ENCODE peak calls at places on chromosomes 7 and 10, in five cellular contexts. Q is GM23248; M is CD8-positive, alpha-beta T cell; T is psoas muscle; O is effector memory CD4-positive, alpha-beta T cell. X is an unnamed sample.

GRCh38 chr7:22445140-22445722 is 54.8 kb downstream of the STEAP1B start:
- DNase-seq in O (no peak), M (no peak), T (peak; percentile 89), Q (no peak), X (no peak)

GRCh38 chr7:121369462-121369861 is 26.6 kb downstream of the FAM3C start:
- DNase-seq in T (no peak), M (no peak), Q (peak; percentile 8), O (no peak), X (no peak)

GRCh38 chr7:102415685-102416225 is 17.6 kb upstream of the ORAI2 start:
- DNase-seq in Q (no peak), M (peak; percentile 50), O (peak; percentile 32), T (no peak), X (no peak)

GRCh38 chr10:43120116-43120947 is 17.9 kb upstream of the CSGALNACT2 start:
- DNase-seq in O (no peak), M (no peak), Q (no peak), T (peak; percentile 34), X (no peak)

GRCh38 chr7:6608081-6608480 is 7.3 kb upstream of the ZNF853 start:
- DNase-seq in Q (no peak), T (no peak), O (no peak), M (no peak), X (no peak)

GRCh38 chr10:22669163-22669711 is 45.1 kb downstream of the PIP4K2A start:
- DNase-seq in Q (no peak), O (no peak), M (no peak), T (no peak), X (no peak)

GRCh38 chr7:70325509-70326101 is 727.3 kb downstream of the AUTS2 start:
- DNase-seq in M (no peak), Q (peak; percentile 77), O (no peak), T (no peak), X (no peak)

GRCh38 chr10:24826022-24826421 is 102.3 kb upstream of the ARHGAP21 start:
- DNase-seq in Q (peak; percentile 84), M (no peak), T (no peak), O (no peak), X (no peak)

GRCh38 chr7:157870644-157871290 is 534.0 kb downstream of the DNAJB6 start:
- DNase-seq in M (no peak), T (no peak), Q (no peak), O (no peak), X (no peak)

GRCh38 chr10:60130130-60130579 is 223.8 kb upstream of the CCDC6 start:
- DNase-seq in O (no peak), M (no peak), T (peak; percentile 50), Q (no peak), X (no peak)

GRCh38 chr10:118287076-118287806 is 54.9 kb downstream of the FAM204A start:
- DNase-seq in Q (no peak), O (no peak), T (no peak), M (no peak), X (no peak)

GRCh38 chr10:43265799-43266721 is 805 bp downstream of the RASGEF1A start:
- DNase-seq in Q (peak; percentile 11), M (peak; percentile 27), O (peak; percentile 37), T (no peak), X (peak; percentile 58)

GRCh38 chr10:29435809-29436501 is 147.1 kb downstream of the LYZL1 start:
- DNase-seq in T (no peak), M (no peak), O (no peak), Q (peak; percentile 53), X (no peak)

GRCh38 chr10:92024700-92025099 is 101.1 kb downstream of the BTAF1 start:
- DNase-seq in Q (peak; percentile 19), T (no peak), O (no peak), M (no peak), X (no peak)

GRCh38 chr7:120993575-120994191 is 5.2 kb downstream of the CPED1 start:
- DNase-seq in T (no peak), M (no peak), O (no peak), Q (peak; percentile 87), X (no peak)

GRCh38 chr10:58299580-58299979 is 30.6 kb downstream of the CISD1 start:
- DNase-seq in O (peak; percentile 34), Q (peak; percentile 68), M (peak; percentile 31), T (no peak), X (no peak)

GRCh38 chr7:4738711-4739527 is 36.5 kb upstream of the AP5Z1 start:
- DNase-seq in Q (peak; percentile 91), O (no peak), M (no peak), T (no peak), X (no peak)

GRCh38 chr7:113774182-113774807 is 144.5 kb downstream of the PPP1R3A start:
- DNase-seq in O (no peak), T (no peak), Q (peak; percentile 70), M (no peak), X (no peak)

GRCh38 chr7:114007391-114007790 is 88.6 kb upstream of the PPP1R3A start:
- DNase-seq in Q (no peak), O (no peak), M (no peak), T (no peak), X (no peak)

GRCh38 chr7:68038621-68039314 is 1042.1 kb downstream of the TYW1 start:
- DNase-seq in O (no peak), T (no peak), M (no peak), Q (peak; percentile 22), X (no peak)

GRCh38 chr7:16915405-16915804 is 33.6 kb upstream of the AGR3 start:
- DNase-seq in M (no peak), Q (peak; percentile 82), O (no peak), T (no peak), X (no peak)

GRCh38 chr7:19519443-19519977 is 189.3 kb downstream of the POLR1F start:
- DNase-seq in Q (peak; percentile 37), O (no peak), M (no peak), T (no peak), X (no peak)

GRCh38 chr7:92751902-92752901 is 84.2 kb downstream of the CDK6 start:
- DNase-seq in M (no peak), Q (peak; percentile 93), T (no peak), O (no peak), X (no peak)
- H3K27ac ChIP-seq in M (no peak overlapping the region), Q (peak overlapping the region; percentile 85), T (no peak overlapping the region), O (no peak overlapping the region), X (no peak overlapping the region)

DNA sequence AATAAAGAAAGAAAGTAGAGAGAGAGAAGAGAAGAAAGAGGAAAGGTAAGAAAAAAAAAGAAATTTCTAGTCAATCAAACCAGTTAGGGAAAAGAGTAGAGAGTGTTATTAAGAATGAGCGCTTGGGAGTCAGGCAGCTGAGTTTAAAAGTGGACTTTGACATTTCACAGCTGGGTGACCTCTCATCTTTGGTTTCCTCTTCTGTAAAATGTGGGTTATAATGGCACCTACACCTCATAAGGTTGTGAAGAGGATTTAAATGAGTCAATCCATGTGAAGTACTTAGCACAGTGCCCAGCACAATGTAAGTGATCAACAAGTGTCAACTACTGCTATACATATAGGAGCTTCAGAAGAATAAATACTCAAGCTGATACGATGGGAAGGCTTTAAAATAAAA is 12.2 kb downstream of the HOXA1 start:
- DNase-seq in M (no peak), Q (no peak), T (no peak), O (no peak), X (no peak)
- H3K27ac ChIP-seq in M (no peak overlapping the region), Q (no peak overlapping the region), T (no peak overlapping the region), O (no peak overlapping the region), X (no peak overlapping the region)

DNA sequence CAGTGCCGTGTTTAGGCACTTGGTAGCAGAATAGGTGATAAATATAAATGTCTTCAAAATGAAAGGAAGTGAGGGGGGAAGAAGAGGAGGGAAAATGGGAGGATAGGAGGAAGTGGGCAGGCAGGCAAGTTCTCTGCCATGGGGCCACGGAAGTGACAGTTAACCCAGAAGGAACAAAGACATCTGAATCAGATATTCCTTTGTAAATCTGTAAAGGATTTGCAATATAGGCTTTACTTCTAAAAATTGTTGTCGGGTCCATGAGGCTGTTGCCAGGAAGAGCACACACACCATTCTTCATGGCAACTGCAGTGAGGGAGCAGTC is 23.7 kb upstream of the RASSF4 start:
- DNase-seq in O (no peak), T (no peak), Q (peak; percentile 6), M (no peak), X (no peak)
- H3K27ac ChIP-seq in O (no peak overlapping the region), T (peak overlapping the region; percentile 41), Q (peak overlapping the region; percentile 68), M (no peak overlapping the region), X (peak overlapping the region; percentile 63)

GRCh38 chr7:55145606-55146005 is 126.8 kb downstream of the EGFR start:
- DNase-seq in Q (no peak), M (no peak), O (no peak), T (no peak), X (no peak)
- H3K27ac ChIP-seq in Q (no peak overlapping the region), M (no peak overlapping the region), O (no peak overlapping the region), T (no peak overlapping the region), X (no peak overlapping the region)

DNA sequence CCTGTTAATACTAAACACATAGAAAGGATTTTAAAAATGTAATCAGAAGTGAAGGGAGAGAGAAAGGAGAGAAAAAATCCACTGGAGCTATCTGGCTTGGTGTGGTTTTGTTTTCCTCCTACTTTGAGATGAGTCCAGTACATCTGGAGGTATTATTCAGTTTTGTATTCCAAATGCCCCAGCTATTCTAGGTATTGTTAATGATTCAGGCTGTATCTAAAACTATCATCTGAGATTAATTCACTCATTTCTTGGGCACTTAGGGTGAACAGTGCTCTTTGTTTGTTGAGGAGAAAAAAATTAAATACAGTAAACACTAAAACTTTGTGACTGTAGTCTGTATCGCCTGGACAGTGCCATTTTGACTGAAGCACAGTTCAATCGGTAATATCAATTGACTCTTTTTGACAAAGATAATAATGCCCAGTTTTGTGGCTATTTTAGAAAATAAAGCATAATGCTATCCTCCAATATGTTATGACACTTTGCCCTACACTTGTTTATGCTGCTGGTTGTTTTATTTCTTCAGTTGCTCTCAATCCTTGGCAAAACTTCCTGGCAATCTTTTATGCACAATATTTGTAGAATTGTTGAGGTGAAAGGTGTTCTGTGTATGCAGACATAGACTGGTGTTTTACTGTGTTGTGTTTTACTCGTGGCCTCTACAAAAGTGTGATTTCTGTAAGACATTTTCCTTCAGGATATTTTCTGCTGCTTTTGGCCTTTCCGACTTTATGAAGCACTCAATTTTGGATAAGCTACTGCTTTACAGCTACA is 21.6 kb downstream of the GLCCI1 start:
- DNase-seq in O (no peak), T (no peak), Q (no peak), M (no peak), X (no peak)
- H3K27ac ChIP-seq in O (peak overlapping the region; percentile 22), T (no peak overlapping the region), Q (no peak overlapping the region), M (peak overlapping the region; percentile 20), X (peak overlapping the region; percentile 5)

GRCh38 chr10:77983384-77984341 is 45.7 kb downstream of the POLR3A start:
- DNase-seq in M (no peak), Q (peak; percentile 81), O (no peak), T (no peak), X (no peak)
- H3K27ac ChIP-seq in M (no peak overlapping the region), Q (peak overlapping the region; percentile 51), O (no peak overlapping the region), T (peak overlapping the region; percentile 92), X (no peak overlapping the region)

GRCh38 chr7:87116315-87116714 is 35.9 kb upstream of the DMTF1 start:
- DNase-seq in T (no peak), O (no peak), M (no peak), Q (no peak), X (no peak)

GRCh38 chr7:87123105-87123504 is 29.1 kb upstream of the DMTF1 start:
- DNase-seq in O (no peak), T (no peak), M (no peak), Q (no peak), X (no peak)

GRCh38 chr7:87119581-87119980 is 32.7 kb upstream of the DMTF1 start:
- DNase-seq in T (no peak), Q (no peak), M (no peak), O (no peak), X (no peak)
- H3K27ac ChIP-seq in T (no peak overlapping the region), Q (no peak overlapping the region), M (no peak overlapping the region), O (no peak overlapping the region), X (no peak overlapping the region)

X was measured in right lobe of liver.